ENCODE peak calls at places on chromosome 1, in eight cellular contexts. One of them, this sample, is unnamed.

GRCh38 chr1:56056438-56057312 is 522.7 kb downstream of the PLPP3 start:
- DNase-seq in H54: no peak
- DNase-seq in OCI-M1: no peak
- DNase-seq in NCI-H1930: no peak
- DNase-seq in adrenal gland: no peak
- DNase-seq in GDM1: no peak
- DNase-seq in fibroblast of the conjunctiva: peak
- DNase-seq in uterus: no peak
- DNase-seq in this sample: no peak

GRCh38 chr1:82152356-82153281 is 351.9 kb downstream of the ADGRL2 start:
- DNase-seq in GDM1: no peak
- DNase-seq in OCI-M1: no peak
- DNase-seq in adrenal gland: no peak
- DNase-seq in fibroblast of the conjunctiva: no peak
- DNase-seq in uterus: no peak
- DNase-seq in H54: no peak
- DNase-seq in NCI-H1930: no peak
- DNase-seq in this sample: peak

GRCh38 chr1:16155537-16156410 is at the start of gene EPHA2:
- DNase-seq in NCI-H1930: no peak
- DNase-seq in H54: peak
- DNase-seq in GDM1: peak
- DNase-seq in adrenal gland: peak
- DNase-seq in OCI-M1: no peak
- DNase-seq in uterus: peak
- DNase-seq in fibroblast of the conjunctiva: peak
- DNase-seq in this sample: no peak

GRCh38 chr1:97920275-97920831 is 481 bp downstream of the DPYD start:
- DNase-seq in NCI-H1930: no peak
- DNase-seq in uterus: no peak
- DNase-seq in fibroblast of the conjunctiva: no peak
- DNase-seq in OCI-M1: peak
- DNase-seq in H54: no peak
- DNase-seq in GDM1: no peak
- DNase-seq in adrenal gland: no peak
- DNase-seq in this sample: no peak

GRCh38 chr1:37476460-37477197 is 2.2 kb downstream of the ZC3H12A start:
- DNase-seq in NCI-H1930: no peak
- DNase-seq in adrenal gland: peak
- DNase-seq in fibroblast of the conjunctiva: peak
- DNase-seq in OCI-M1: no peak
- DNase-seq in H54: peak
- DNase-seq in GDM1: no peak
- DNase-seq in uterus: peak
- DNase-seq in this sample: no peak

GRCh38 chr1:69649383-69649782 is 81.7 kb downstream of the LRRC7 start:
- DNase-seq in uterus: no peak
- DNase-seq in GDM1: no peak
- DNase-seq in NCI-H1930: no peak
- DNase-seq in adrenal gland: no peak
- DNase-seq in OCI-M1: no peak
- DNase-seq in fibroblast of the conjunctiva: no peak
- DNase-seq in H54: no peak
- DNase-seq in this sample: no peak

GRCh38 chr1:41192456-41193188 is 49.5 kb downstream of the SCMH1 start:
- DNase-seq in OCI-M1: no peak
- DNase-seq in uterus: no peak
- DNase-seq in adrenal gland: no peak
- DNase-seq in GDM1: no peak
- DNase-seq in fibroblast of the conjunctiva: no peak
- DNase-seq in H54: no peak
- DNase-seq in NCI-H1930: no peak
- DNase-seq in this sample: no peak

GRCh38 chr1:71593523-71593922 is 512.7 kb upstream of the ZRANB2 start:
- DNase-seq in OCI-M1: peak
- DNase-seq in adrenal gland: no peak
- DNase-seq in NCI-H1930: no peak
- DNase-seq in uterus: no peak
- DNase-seq in GDM1: peak
- DNase-seq in H54: no peak
- DNase-seq in fibroblast of the conjunctiva: peak
- DNase-seq in this sample: peak

GRCh38 chr1:101592861-101593260 is 356.0 kb downstream of the S1PR1 start:
- DNase-seq in GDM1: no peak
- DNase-seq in OCI-M1: no peak
- DNase-seq in adrenal gland: no peak
- DNase-seq in uterus: no peak
- DNase-seq in fibroblast of the conjunctiva: no peak
- DNase-seq in H54: no peak
- DNase-seq in NCI-H1930: no peak
- DNase-seq in this sample: no peak

GRCh38 chr1:192633533-192634258 is 2.3 kb upstream of the RGS13 start:
- DNase-seq in OCI-M1: no peak
- DNase-seq in H54: no peak
- DNase-seq in adrenal gland: no peak
- DNase-seq in uterus: no peak
- DNase-seq in NCI-H1930: no peak
- DNase-seq in GDM1: no peak
- DNase-seq in fibroblast of the conjunctiva: no peak
- DNase-seq in this sample: no peak

GRCh38 chr1:52059326-52059725 is 3.2 kb downstream of the BTF3L4 start:
- DNase-seq in NCI-H1930: no peak
- DNase-seq in fibroblast of the conjunctiva: no peak
- DNase-seq in OCI-M1: no peak
- DNase-seq in H54: no peak
- DNase-seq in uterus: no peak
- DNase-seq in GDM1: no peak
- DNase-seq in adrenal gland: no peak
- DNase-seq in this sample: no peak

GRCh38 chr1:52365091-52365745 is 787 bp downstream of the CC2D1B start:
- DNase-seq in NCI-H1930: no peak
- DNase-seq in uterus: peak
- DNase-seq in OCI-M1: peak
- DNase-seq in GDM1: no peak
- DNase-seq in adrenal gland: peak
- DNase-seq in fibroblast of the conjunctiva: peak
- DNase-seq in H54: peak
- DNase-seq in this sample: peak

GRCh38 chr1:46806196-46807020 is 7.6 kb downstream of the CYP4B1 start:
- DNase-seq in NCI-H1930: no peak
- DNase-seq in GDM1: no peak
- DNase-seq in fibroblast of the conjunctiva: no peak
- DNase-seq in adrenal gland: peak
- DNase-seq in OCI-M1: no peak
- DNase-seq in H54: no peak
- DNase-seq in uterus: peak
- DNase-seq in this sample: no peak

GRCh38 chr1:160260436-160261382 is 1.6 kb downstream of the DCAF8 start:
- DNase-seq in H54: peak
- DNase-seq in adrenal gland: no peak
- DNase-seq in uterus: peak
- DNase-seq in NCI-H1930: no peak
- DNase-seq in GDM1: no peak
- DNase-seq in fibroblast of the conjunctiva: peak
- DNase-seq in OCI-M1: peak
- DNase-seq in this sample: no peak

GRCh38 chr1:87045757-87046422 is 131.5 kb downstream of the HS2ST1 start:
- DNase-seq in uterus: no peak
- DNase-seq in adrenal gland: no peak
- DNase-seq in NCI-H1930: no peak
- DNase-seq in fibroblast of the conjunctiva: no peak
- DNase-seq in OCI-M1: peak
- DNase-seq in GDM1: no peak
- DNase-seq in H54: no peak
- DNase-seq in this sample: peak

GRCh38 chr1:23930861-23931471 is 17.8 kb upstream of the CNR2 start:
- DNase-seq in fibroblast of the conjunctiva: peak
- DNase-seq in GDM1: no peak
- DNase-seq in NCI-H1930: no peak
- DNase-seq in uterus: no peak
- DNase-seq in adrenal gland: no peak
- DNase-seq in H54: no peak
- DNase-seq in OCI-M1: no peak
- DNase-seq in this sample: peak

GRCh38 chr1:64474639-64475038 is 4.7 kb downstream of the CACHD1 start:
- DNase-seq in GDM1: no peak
- DNase-seq in fibroblast of the conjunctiva: peak
- DNase-seq in H54: no peak
- DNase-seq in uterus: peak
- DNase-seq in OCI-M1: no peak
- DNase-seq in NCI-H1930: no peak
- DNase-seq in adrenal gland: peak
- DNase-seq in this sample: no peak

GRCh38 chr1:203289281-203289981 is 15.9 kb upstream of the BTG2 start:
- DNase-seq in adrenal gland: peak
- DNase-seq in OCI-M1: peak
- DNase-seq in H54: no peak
- DNase-seq in uterus: peak
- DNase-seq in fibroblast of the conjunctiva: no peak
- DNase-seq in NCI-H1930: no peak
- DNase-seq in GDM1: no peak
- DNase-seq in this sample: peak

GRCh38 chr1:235532350-235532749 is 28.1 kb upstream of the B3GALNT2 start:
- DNase-seq in GDM1: no peak
- DNase-seq in adrenal gland: no peak
- DNase-seq in NCI-H1930: no peak
- DNase-seq in H54: peak
- DNase-seq in fibroblast of the conjunctiva: peak
- DNase-seq in uterus: no peak
- DNase-seq in OCI-M1: no peak
- DNase-seq in this sample: peak

This sample was measured in MV-4-11.